ENCODE peak calls at places on chromosome 21, in six cellular contexts. P is B cell, D is type B pancreatic cell, F is germinal center, G is mucosa of gallbladder, I is KBM-7. V is an unnamed sample.

GRCh38 chr21:42093991-42094417 is 22.9 kb downstream of the UMODL1 start:
- DNase-seq in D (no peak), G (no peak), F (no peak), I (no peak), P (no peak), V (no peak)

GRCh38 chr21:46212721-46213484 is 15.7 kb downstream of the LSS start:
- DNase-seq in P (no peak), F (no peak), D (peak), G (no peak), I (no peak), V (no peak)

GRCh38 chr21:25929859-25930520 is 195.2 kb downstream of the GABPA start:
- DNase-seq in P (no peak), I (no peak), F (no peak), D (no peak), G (no peak), V (no peak)

GRCh38 chr21:43603641-43604504 is 55.4 kb downstream of the HSF2BP start:
- DNase-seq in G (no peak), P (no peak), I (no peak), D (no peak), F (no peak), V (no peak)

GRCh38 chr21:42062543-42063022 is 8.5 kb upstream of the UMODL1 start:
- DNase-seq in I (peak), G (peak), D (no peak), F (peak), P (peak), V (peak)

GRCh38 chr21:35651166-35651565 is 409.2 kb downstream of the SETD4 start:
- DNase-seq in P (no peak), D (no peak), I (no peak), G (no peak), F (no peak), V (no peak)

GRCh38 chr21:23401278-23401677 is 2206.0 kb downstream of the MRPL39 start:
- DNase-seq in D (no peak), P (no peak), G (no peak), F (no peak), I (peak), V (no peak)

GRCh38 chr21:36321325-36322082 is 1.5 kb downstream of the MORC3 start:
- DNase-seq in D (no peak), I (peak), G (no peak), F (no peak), P (no peak), V (no peak)

GRCh38 chr21:38392722-38393121 is 105.6 kb downstream of the ERG start:
- DNase-seq in G (no peak), P (no peak), I (no peak), F (no peak), D (no peak), V (no peak)

GRCh38 chr21:23853796-23854379 is 1753.4 kb downstream of the MRPL39 start:
- DNase-seq in G (peak), D (no peak), P (no peak), I (peak), F (peak), V (no peak)

GRCh38 chr21:38645282-38645681 is 147.0 kb upstream of the ERG start:
- DNase-seq in I (no peak), P (no peak), G (no peak), D (no peak), F (no peak), V (no peak)

GRCh38 chr21:21101911-21102310 is 103.7 kb downstream of the NCAM2 start:
- DNase-seq in G (no peak), I (peak), F (no peak), D (no peak), P (no peak), V (no peak)

GRCh38 chr21:37264808-37265207 is 2.3 kb downstream of the VPS26C start:
- DNase-seq in G (no peak), D (no peak), I (no peak), P (no peak), F (no peak), V (no peak)

GRCh38 chr21:23968722-23969647 is 1638.3 kb downstream of the MRPL39 start:
- DNase-seq in G (peak), I (peak), P (peak), F (peak), D (no peak), V (no peak)

GRCh38 chr21:38438476-38438893 is 59.8 kb downstream of the ERG start:
- DNase-seq in I (peak), G (peak), F (no peak), P (no peak), D (no peak), V (no peak)

GRCh38 chr21:36735724-36736310 is 36.9 kb downstream of the SIM2 start:
- DNase-seq in G (no peak), I (no peak), P (no peak), F (no peak), D (no peak), V (no peak)

GRCh38 chr21:45261093-45261492 is 26.6 kb downstream of the POFUT2 start:
- DNase-seq in F (no peak), I (no peak), P (no peak), G (no peak), D (no peak), V (no peak)

GRCh38 chr21:34950980-34951379 is 98.1 kb downstream of the RUNX1 start:
- DNase-seq in G (no peak), P (no peak), D (no peak), F (no peak), I (no peak), V (no peak)

GRCh38 chr21:27425172-27425571 is 458.3 kb upstream of the ADAMTS5 start:
- DNase-seq in D (no peak), G (no peak), F (no peak), P (no peak), I (no peak), V (no peak)

GRCh38 chr21:31493350-31493880 is 149.4 kb upstream of the TIAM1 start:
- DNase-seq in G (no peak), F (no peak), P (no peak), D (no peak), I (no peak), V (no peak)

GRCh38 chr21:36092676-36093075 is 22.9 kb downstream of the CBR1 start:
- DNase-seq in F (no peak), D (no peak), P (no peak), I (no peak), G (no peak), V (no peak)

GRCh38 chr21:37562920-37563640 is 196.5 kb downstream of the DYRK1A start:
- DNase-seq in F (peak), G (peak), P (no peak), D (no peak), I (no peak), V (no peak)

GRCh38 chr21:32094792-32095191 is 184.1 kb downstream of the MIS18A start:
- DNase-seq in F (no peak), P (no peak), G (no peak), I (no peak), D (no peak), V (no peak)

GRCh38 chr21:43274022-43274945 is 105.5 kb downstream of the CRYAA start:
- DNase-seq in P (no peak), I (no peak), D (no peak), F (no peak), G (peak), V (no peak)

GRCh38 chr21:15766952-15767603 is 37.3 kb downstream of the USP25 start:
- DNase-seq in F (no peak), P (no peak), I (no peak), G (no peak), D (no peak), V (no peak)

GRCh38 chr21:31612889-31613785 is 46.4 kb upstream of the SOD1 start:
- DNase-seq in D (no peak), F (no peak), I (peak), G (no peak), P (no peak), V (no peak)

GRCh38 chr21:44618504-44618903 is 6.6 kb downstream of the KRTAP10-8 start:
- DNase-seq in P (no peak), D (no peak), I (no peak), G (peak), F (no peak), V (no peak)

GRCh38 chr21:42472521-42472920 is 23.5 kb downstream of the RSPH1 start:
- DNase-seq in G (no peak), P (no peak), D (no peak), I (no peak), F (no peak), V (no peak)

GRCh38 chr21:31248598-31248997 is 95.5 kb downstream of the TIAM1 start:
- DNase-seq in D (no peak), G (no peak), I (no peak), F (no peak), P (no peak), V (no peak)

GRCh38 chr21:16536661-16537359 is 807.0 kb downstream of the USP25 start:
- DNase-seq in P (no peak), I (no peak), F (no peak), G (no peak), D (no peak), V (peak)

GRCh38 chr21:45019887-45020537 is 54.4 kb upstream of the ADARB1 start:
- DNase-seq in D (no peak), G (no peak), I (no peak), P (no peak), F (no peak), V (no peak)

GRCh38 chr21:39115659-39116235 is 67.5 kb downstream of the PSMG1 start:
- DNase-seq in I (no peak), G (no peak), P (no peak), D (no peak), F (no peak), V (no peak)

GRCh38 chr21:25811186-25811585 is 76.4 kb downstream of the GABPA start:
- DNase-seq in G (no peak), I (no peak), P (no peak), D (no peak), F (no peak), V (no peak)